ENCODE peak calls at places on chromosomes 4 and X, in ten cellular contexts. R is activated CD8-positive, alpha-beta memory T cell treated with anti-CD3 and anti-CD28 coated beads for 48 hours; V is activated T-cell treated with anti-CD3 and anti-CD28 coated beads for 4 hours; B is prostate gland; A is stimulated activated CD4-positive, alpha-beta T cell treated with anti-CD3 and anti-CD28 coated beads, TNF-alpha, amount 100 ng/mL, for 48 hours; P is NCI-H2029; G is SW 1271; Z is anterior cingulate cortex; Y is naive thymus-derived CD8-positive, alpha-beta T cell; E is CD4-positive, alpha-beta memory T cell. F is an unnamed sample.

GRCh38 chr4:168562021-168562691 is 65.3 kb downstream of the PALLD start:
- DNase-seq in R (no peak), V (no peak), B (no peak), A (no peak), P (no peak), G (peak; percentile 25), Z (no peak), Y (no peak), E (no peak), F (no peak)

GRCh38 chr4:54764501-54764900 is 106.7 kb downstream of the KIT start:
- DNase-seq in R (no peak), V (no peak), B (no peak), A (no peak), P (no peak), G (no peak), Z (no peak), Y (no peak), E (no peak), F (no peak)

GRCh38 chr4:83686166-83686565 is 150.3 kb downstream of the GPAT3 start:
- DNase-seq in R (no peak), V (no peak), B (no peak), A (no peak), P (no peak), G (no peak), Z (no peak), Y (no peak), E (no peak), F (no peak)

GRCh38 chr4:56612282-56612681 is 68.8 kb downstream of the HOPX start:
- DNase-seq in R (no peak), V (no peak), B (no peak), A (no peak), P (no peak), G (no peak), Z (no peak), Y (no peak), E (no peak), F (no peak)

GRCh38 chr4:136725286-136726081 is 806.8 kb downstream of the PCDH18 start:
- DNase-seq in R (no peak), V (no peak), B (no peak), A (no peak), P (no peak), G (no peak), Z (no peak), Y (no peak), E (no peak), F (no peak)

GRCh38 chr4:99467908-99468307 is 32.8 kb upstream of the ADH7 start:
- DNase-seq in R (no peak), V (no peak), B (no peak), A (no peak), P (no peak), G (no peak), Z (no peak), Y (no peak), E (no peak), F (no peak)

GRCh38 chrX:69126642-69127041 is 38.6 kb downstream of the PJA1 start:
- DNase-seq in R (no peak), V (no peak), B (no peak), A (no peak), P (no peak), G (no peak), Z (no peak), Y (no peak), E (no peak), F (no peak)

GRCh38 chrX:87167841-87168240 is 349.8 kb upstream of the KLHL4 start:
- DNase-seq in R (no peak), V (no peak), B (no peak), A (no peak), P (no peak), G (no peak), Z (no peak), Y (no peak), E (no peak), F (no peak)

GRCh38 chr4:81473086-81473396 is 1.3 kb upstream of the RASGEF1B start:
- DNase-seq in R (no peak), V (no peak), B (no peak), A (no peak), P (no peak), G (no peak), Z (no peak), Y (no peak), E (no peak), F (no peak)

GRCh38 chr4:55181606-55182005 is 56.2 kb upstream of the KDR start:
- DNase-seq in R (no peak), V (no peak), B (no peak), A (no peak), P (no peak), G (no peak), Z (no peak), Y (no peak), E (no peak), F (no peak)

GRCh38 chr4:73866236-73866635 is 3.0 kb upstream of the CXCL1 start:
- DNase-seq in R (no peak), V (no peak), B (no peak), A (no peak), P (no peak), G (no peak), Z (no peak), Y (no peak), E (no peak), F (no peak)

GRCh38 chr4:55337944-55338343 is 8.1 kb upstream of the SRD5A3 start:
- DNase-seq in R (no peak), V (no peak), B (no peak), A (no peak), P (no peak), G (no peak), Z (no peak), Y (no peak), E (no peak), F (no peak)

GRCh38 chr4:82372502-82372873 is 1.3 kb downstream of the HNRNPD start:
- DNase-seq in R (no peak), V (peak; percentile 27), B (peak; percentile 44), A (peak; percentile 44), P (peak; percentile 24), G (peak; percentile 38), Z (no peak), Y (no peak), E (peak; percentile 25), F (peak; percentile 41)

GRCh38 chr4:189206953-189207352 is 733.7 kb upstream of the FRG1 start:
- DNase-seq in R (no peak), V (no peak), B (no peak), A (no peak), P (no peak), G (no peak), Z (no peak), Y (no peak), E (no peak), F (no peak)

GRCh38 chr4:159197260-159197884 is 94.5 kb downstream of the RAPGEF2 start:
- DNase-seq in R (no peak), V (no peak), B (no peak), A (no peak), P (no peak), G (no peak), Z (no peak), Y (no peak), E (no peak), F (no peak)

GRCh38 chr4:78242071-78242470 is 184.9 kb downstream of the FRAS1 start:
- DNase-seq in R (no peak), V (no peak), B (no peak), A (no peak), P (no peak), G (no peak), Z (no peak), Y (no peak), E (no peak), F (no peak)

GRCh38 chrX:154603438-154604430 is 15.3 kb downstream of the CTAG1B start:
- DNase-seq in R (no peak), V (no peak), B (peak; percentile 36), A (no peak), P (no peak), G (peak; percentile 86), Z (no peak), Y (no peak), E (no peak), F (no peak)

GRCh38 chr4:125677665-125678307 is 363.0 kb downstream of the FAT4 start:
- DNase-seq in R (no peak), V (no peak), B (no peak), A (no peak), P (no peak), G (no peak), Z (no peak), Y (no peak), E (no peak), F (no peak)

GRCh38 chrX:135273162-135273561 is 21.3 kb downstream of the ETDA start:
- DNase-seq in R (no peak), V (no peak), B (no peak), A (no peak), P (no peak), G (no peak), Z (no peak), Y (no peak), E (no peak), F (no peak)

GRCh38 chr4:123398803-123399637 is 2.4 kb downstream of the SPRY1 start:
- DNase-seq in R (peak; percentile 50), V (peak; percentile 31), B (peak; percentile 66), A (peak; percentile 45), P (no peak), G (peak; percentile 63), Z (peak; percentile 34), Y (peak; percentile 24), E (peak; percentile 27), F (peak; percentile 15)

GRCh38 chrX:134255555-134255954 is 18.6 kb downstream of the CCDC160 start:
- DNase-seq in R (no peak), V (no peak), B (no peak), A (no peak), P (no peak), G (no peak), Z (no peak), Y (no peak), E (no peak), F (no peak)

GRCh38 chr4:147029296-147029695 is 83.6 kb upstream of the TTC29 start:
- DNase-seq in R (no peak), V (no peak), B (no peak), A (no peak), P (no peak), G (no peak), Z (no peak), Y (no peak), E (no peak), F (no peak)

GRCh38 chr4:177369372-177369771 is 59.7 kb downstream of the NEIL3 start:
- DNase-seq in R (no peak), V (no peak), B (no peak), A (no peak), P (no peak), G (no peak), Z (no peak), Y (no peak), E (no peak), F (no peak)

GRCh38 chr4:3300198-3300671 is 7.4 kb downstream of the RGS12 start:
- DNase-seq in R (no peak), V (no peak), B (no peak), A (no peak), P (no peak), G (no peak), Z (no peak), Y (no peak), E (no peak), F (no peak)

GRCh38 chrX:129115104-129115503 is 408.2 kb downstream of the SMARCA1 start:
- DNase-seq in R (no peak), V (no peak), B (no peak), A (peak; percentile 9), P (peak; percentile 50), G (peak; percentile 17), Z (no peak), Y (no peak), E (no peak), F (no peak)

F was measured in CD4-positive, CD25-positive, alpha-beta regulatory T cell.